ENCODE peak calls at places on chromosomes 4 and X, in five cellular contexts. V, S, Z, G and M are unnamed samples.

GRCh38 chr4:28105271-28105859 is 1244.7 kb downstream of the STIM2 start:
- DNase-seq in V (no peak), S (no peak), Z (no peak), G (no peak), M (no peak)

GRCh38 chrX:24728530-24728929 is 34.8 kb downstream of the POLA1 start:
- DNase-seq in V (no peak), S (no peak), Z (no peak), G (no peak), M (peak; percentile 75)

GRCh38 chr4:102430511-102430910 is 70.6 kb upstream of the NFKB1 start:
- DNase-seq in V (peak; percentile 36), S (no peak), Z (no peak), G (no peak), M (no peak)

GRCh38 chrX:86066998-86067397 is 19.6 kb upstream of the CHM start:
- DNase-seq in V (no peak), S (no peak), Z (no peak), G (no peak), M (no peak)

GRCh38 chr4:31045724-31046318 is 325.7 kb downstream of the PCDH7 start:
- DNase-seq in V (peak; percentile 14), S (peak; percentile 8), Z (no peak), G (no peak), M (no peak)

GRCh38 chr4:143407475-143407874 is 70.8 kb downstream of the GAB1 start:
- DNase-seq in V (no peak), S (no peak), Z (no peak), G (no peak), M (no peak)

GRCh38 chrX:41481264-41482109 is 34.3 kb downstream of the NYX start:
- DNase-seq in V (no peak), S (no peak), Z (no peak), G (no peak), M (no peak)

GRCh38 chrX:19811807-19812604 is 75.4 kb downstream of the SH3KBP1 start:
- DNase-seq in V (no peak), S (no peak), Z (no peak), G (no peak), M (no peak)

GRCh38 chr4:138347561-138347960 is 105.4 kb upstream of the SLC7A11 start:
- DNase-seq in V (no peak), S (no peak), Z (no peak), G (no peak), M (no peak)

GRCh38 chr4:2860391-2861348 is 17.0 kb downstream of the ADD1 start:
- DNase-seq in V (no peak), S (no peak), Z (no peak), G (no peak), M (no peak)

GRCh38 chr4:54228563-54229501 is at the start of gene PDGFRA:
- DNase-seq in V (no peak), S (no peak), Z (peak; percentile 85), G (no peak), M (no peak)

GRCh38 chr4:36006226-36006625 is 238.1 kb downstream of the ARAP2 start:
- DNase-seq in V (peak; percentile 74), S (no peak), Z (no peak), G (no peak), M (no peak)

GRCh38 chr4:156190606-156191005 is 236.9 kb upstream of the CTSO start:
- DNase-seq in V (peak; percentile 56), S (no peak), Z (no peak), G (no peak), M (no peak)

GRCh38 chr4:11469900-11470708 is 41.4 kb upstream of the HS3ST1 start:
- DNase-seq in V (peak; percentile 77), S (no peak), Z (no peak), G (no peak), M (no peak)

GRCh38 chrX:104288269-104288668 is 33.5 kb upstream of the ESX1 start:
- DNase-seq in V (no peak), S (no peak), Z (no peak), G (no peak), M (no peak)

GRCh38 chrX:147342197-147342596 is 527.7 kb upstream of the CXorf51A start:
- DNase-seq in V (no peak), S (no peak), Z (no peak), G (no peak), M (no peak)

GRCh38 chr4:150694438-150694837 is 112.5 kb downstream of the MAB21L2 start:
- DNase-seq in V (no peak), S (no peak), Z (no peak), G (no peak), M (no peak)

GRCh38 chr4:136484996-136485395 is 1047.3 kb downstream of the PCDH18 start:
- DNase-seq in V (no peak), S (no peak), Z (no peak), G (no peak), M (no peak)

GRCh38 chr4:47668810-47669408 is 169.0 kb downstream of the CORIN start:
- DNase-seq in V (peak; percentile 38), S (peak; percentile 50), Z (no peak), G (no peak), M (no peak)

GRCh38 chr4:99817310-99817885 is 771 bp downstream of the DAPP1 start:
- DNase-seq in V (peak; percentile 90), S (no peak), Z (no peak), G (no peak), M (no peak)

GRCh38 chr4:98245226-98245625 is 16.0 kb upstream of the RAP1GDS1 start:
- DNase-seq in V (no peak), S (no peak), Z (no peak), G (no peak), M (no peak)

GRCh38 chrX:134388161-134389109 is 71.5 kb upstream of the HPRT1 start:
- DNase-seq in V (no peak), S (no peak), Z (no peak), G (no peak), M (no peak)

GRCh38 chr4:20532096-20532495 is 168.2 kb upstream of the PACRGL start:
- DNase-seq in V (no peak), S (no peak), Z (no peak), G (no peak), M (no peak)

GRCh38 chr4:69828828-69829227 is 31.1 kb downstream of the SULT1E1 start:
- DNase-seq in V (no peak), S (no peak), Z (no peak), G (no peak), M (no peak)

GRCh38 chr4:160180206-160180605 is 1077.3 kb downstream of the RAPGEF2 start:
- DNase-seq in V (peak; percentile 77), S (no peak), Z (no peak), G (no peak), M (no peak)

GRCh38 chrX:119693996-119694451 is 1.1 kb upstream of the SEPTIN6 start:
- DNase-seq in V (no peak), S (no peak), Z (peak; percentile 66), G (no peak), M (no peak)

GRCh38 chr4:159015862-159016261 is 87.0 kb upstream of the RAPGEF2 start:
- DNase-seq in V (no peak), S (no peak), Z (no peak), G (no peak), M (no peak)

GRCh38 chr4:1815997-1816860 is 23.1 kb downstream of the FGFR3 start:
- DNase-seq in V (no peak), S (no peak), Z (no peak), G (no peak), M (no peak)

GRCh38 chr4:3250956-3251690 is 2.2 kb downstream of the MSANTD1 start:
- DNase-seq in V (no peak), S (no peak), Z (peak; percentile 18), G (no peak), M (peak; percentile 14)

GRCh38 chr4:2689825-2690700 is 66.1 kb downstream of the TNIP2 start:
- DNase-seq in V (no peak), S (no peak), Z (no peak), G (no peak), M (no peak)